ENCODE peak calls at places on chromosomes 12 and 14, in ten cellular contexts. U, T, S, D, C, V, N, A, W and O are unnamed samples.

GRCh38 chr12:89969098-89969497 is 260.5 kb upstream of the ATP2B1 start:
- DNase-seq in D (no peak), T (no peak), C (no peak), A (no peak), U (no peak), S (no peak), W (no peak), V (no peak), N (no peak), O (no peak)

GRCh38 chr12:128968668-128969067 is 115.4 kb downstream of the GLT1D1 start:
- DNase-seq in U (no peak), S (no peak), V (no peak), W (no peak), D (no peak), N (no peak), A (no peak), C (no peak), T (no peak), O (no peak)

GRCh38 chr12:130835011-130835410 is 4.0 kb downstream of the STX2 start:
- DNase-seq in S (no peak), U (no peak), W (no peak), D (no peak), N (no peak), V (no peak), A (no peak), C (no peak), T (no peak), O (no peak)

GRCh38 chr12:88634008-88634407 is 53.7 kb upstream of the KITLG start:
- DNase-seq in W (no peak), T (no peak), D (no peak), C (no peak), S (no peak), U (no peak), N (no peak), A (no peak), V (no peak), O (no peak)

GRCh38 chr12:121576851-121577391 is 3.9 kb downstream of the KDM2B start:
- DNase-seq in V (peak), W (no peak), D (peak), S (no peak), N (no peak), A (no peak), T (peak), U (no peak), C (no peak), O (peak)

GRCh38 chr12:121905746-121906145 is 12.6 kb upstream of the CFAP251 start:
- DNase-seq in U (no peak), N (no peak), S (no peak), V (no peak), C (peak), D (no peak), T (no peak), W (no peak), A (no peak), O (no peak)

GRCh38 chr12:52650520-52651081 is 1.4 kb downstream of the KRT2 start:
- DNase-seq in V (no peak), N (no peak), T (peak), C (no peak), S (no peak), D (peak), U (no peak), A (no peak), W (no peak), O (no peak)

GRCh38 chr14:60736494-60736893 is 1.9 kb downstream of the MNAT1 start:
- DNase-seq in S (no peak), V (no peak), W (peak), T (peak), C (no peak), U (no peak), N (no peak), D (peak), A (no peak), O (no peak)